ENCODE peak calls at places on chromosome 16, in six cellular contexts. D is AG08395; V is GM12878; C is SK-MEL-5; B is occipital lobe; T is T-helper 2 cell treated with Interferon-gamma antibody and Interleukin-4, amounts not matched to agents 5 μg/mL and 100 μg/mL, for 36 hours. N is an unnamed sample.

GRCh38 chr16:12231666-12232065 is 255.1 kb downstream of the SNX29 start:
- DNase-seq in T (no peak), B (no peak), V (no peak), D (peak; percentile 78), C (no peak), N (no peak)

GRCh38 chr16:22335668-22336246 is 38.5 kb downstream of the POLR3E start:
- DNase-seq in C (no peak), D (no peak), B (no peak), V (no peak), T (no peak), N (no peak)

GRCh38 chr16:85652431-85653221 is 36.1 kb downstream of the GINS2 start:
- DNase-seq in D (peak; percentile 80), C (no peak), B (peak; percentile 43), V (no peak), T (no peak), N (no peak)

GRCh38 chr16:67268136-67268579 is 11.2 kb upstream of the PLEKHG4 start:
- DNase-seq in T (no peak), D (peak; percentile 88), B (no peak), C (no peak), V (no peak), N (no peak)

GRCh38 chr16:85441189-85441889 is 171.8 kb upstream of the GSE1 start:
- DNase-seq in C (peak; percentile 18), B (no peak), T (no peak), D (no peak), V (no peak), N (no peak)

GRCh38 chr16:69848635-69849545 is 86.8 kb downstream of the WWP2 start:
- DNase-seq in B (peak; percentile 54), D (peak; percentile 97), C (no peak), V (no peak), T (no peak), N (no peak)

GRCh38 chr16:46883353-46883689 is 841 bp upstream of the GPT2 start:
- DNase-seq in C (peak; percentile 53), T (no peak), V (no peak), D (no peak), B (no peak), N (no peak)

GRCh38 chr16:57689772-57690558 is 4.6 kb upstream of the DRC7 start:
- DNase-seq in V (peak; percentile 57), T (peak; percentile 35), B (no peak), C (no peak), D (no peak), N (peak; percentile 58)

GRCh38 chr16:78749745-78750268 is 650.4 kb downstream of the WWOX start:
- DNase-seq in B (no peak), C (no peak), V (peak; percentile 41), T (no peak), D (no peak), N (no peak)

GRCh38 chr16:64892843-64893242 is 229.0 kb downstream of the CDH11 start:
- DNase-seq in D (peak; percentile 88), T (no peak), C (peak; percentile 73), V (no peak), B (no peak), N (no peak)

N was measured in SIG-M5.